ENCODE peak calls at places on chromosome 1, in seven cellular contexts. U is stimulated activated CD4-positive, alpha-beta T cell treated with anti-CD3 and anti-CD28 coated beads, Interleukin-2, amount 100 ng/mL, for 24 hours; D is activated T-cell treated with anti-CD3 and anti-CD28 coated beads for 1 hour; X is vagina; W is activated T-helper 1 cell treated with anti-CD3 and anti-CD28 coated beads, Interleukin-12 subunit alpha, Interleukin-12 subunit beta, Interleukin-2, Interleukin-4 antibody, amounts not matched to agents 30 ng/mL and 10 ng/mL and 1 ng/mL, durations not matched to agents 14 hours and 24 hours and 36 hours; F is SW480; H is foreskin fibroblast. P is an unnamed sample.

GRCh38 chr1:1004420-1004779 is 4.5 kb upstream of the HES4 start:
- DNase-seq in W (no peak), X (no peak), U (no peak), F (no peak), D (no peak), H (no peak), P (no peak)

GRCh38 chr1:25755475-25756125 is 44.4 kb upstream of the SELENON start:
- DNase-seq in X (no peak), D (no peak), W (no peak), F (no peak), U (no peak), H (no peak), P (no peak)

GRCh38 chr1:80982831-80983230 is 817.9 kb upstream of the ADGRL2 start:
- DNase-seq in W (no peak), F (no peak), D (no peak), U (no peak), X (no peak), H (no peak), P (no peak)

GRCh38 chr1:41670558-41670957 is 186.1 kb upstream of the EDN2 start:
- DNase-seq in X (no peak), W (no peak), U (peak), H (peak), F (peak), D (no peak), P (no peak)

GRCh38 chr1:5936126-5936525 is 56.1 kb downstream of the NPHP4 start:
- DNase-seq in W (no peak), U (no peak), D (no peak), F (no peak), H (no peak), X (no peak), P (no peak)

GRCh38 chr1:198416276-198416675 is 124.2 kb downstream of the ATP6V1G3 start:
- DNase-seq in F (no peak), U (no peak), X (no peak), H (no peak), W (no peak), D (no peak), P (no peak)

GRCh38 chr1:192609110-192610079 is 26.6 kb upstream of the RGS13 start:
- DNase-seq in U (peak), F (no peak), H (no peak), X (no peak), W (peak), D (peak), P (no peak)

GRCh38 chr1:222935239-222935900 is 120.5 kb downstream of the DISP1 start:
- DNase-seq in U (no peak), D (no peak), H (no peak), X (no peak), W (no peak), F (no peak), P (no peak)

GRCh38 chr1:39992229-39992628 is 37.3 kb downstream of the MFSD2A start:
- DNase-seq in U (no peak), W (no peak), H (peak), X (no peak), F (no peak), D (no peak), P (no peak)

GRCh38 chr1:49356594-49356993 is 579.9 kb upstream of the BEND5 start:
- DNase-seq in F (peak), X (no peak), U (no peak), D (no peak), H (no peak), W (no peak), P (no peak)

GRCh38 chr1:44576456-44577150 is 97.7 kb downstream of the TMEM53 start:
- DNase-seq in H (no peak), D (no peak), W (no peak), U (no peak), X (no peak), F (no peak), P (peak)

GRCh38 chr1:241837901-241838300 is 10.1 kb upstream of the EXO1 start:
- DNase-seq in W (no peak), H (peak), X (no peak), U (no peak), D (no peak), F (no peak), P (no peak)

GRCh38 chr1:231192620-231193163 is 30.8 kb downstream of the TRIM67 start:
- DNase-seq in H (no peak), X (no peak), W (no peak), D (no peak), U (no peak), F (no peak), P (peak)

GRCh38 chr1:212070720-212071302 is 35.3 kb downstream of the DTL start:
- DNase-seq in X (no peak), D (no peak), F (peak), U (no peak), W (no peak), H (peak), P (peak)

GRCh38 chr1:240935921-240936320 is 324.0 kb upstream of the GREM2 start:
- DNase-seq in W (no peak), H (no peak), D (no peak), X (no peak), F (no peak), U (no peak), P (no peak)

P was measured in DMS53.